ENCODE peak calls at places on chromosomes 6 and 20, in six cellular contexts. C, X, H, O, J and Y are unnamed samples.
A peak's percentile ranks its signal among the peaks of the same experiment; 100 is the strongest.

GRCh38 chr6:129432738-129433137 is 277.2 kb downstream of the ARHGAP18 start:
- DNase-seq in H (no peak), O (no peak), J (peak; percentile 8), C (peak; percentile 31), X (no peak), Y (no peak)

GRCh38 chr6:75528423-75528822 is 34.8 kb upstream of the FILIP1 start:
- DNase-seq in O (no peak), C (peak; percentile 27), X (no peak), J (no peak), H (no peak), Y (no peak)

GRCh38 chr6:36126553-36127458 is 3.5 kb upstream of the MAPK13 start:
- DNase-seq in J (no peak), H (no peak), O (no peak), X (no peak), C (peak; percentile 69), Y (no peak)

GRCh38 chr20:15475483-15475882 is 1097.8 kb downstream of the KIF16B start:
- DNase-seq in C (no peak), O (peak; percentile 46), H (peak; percentile 20), X (no peak), J (no peak), Y (no peak)

GRCh38 chr6:2187826-2188225 is 57.6 kb downstream of the GMDS start:
- DNase-seq in X (no peak), J (no peak), C (no peak), H (no peak), O (no peak), Y (no peak)

GRCh38 chr6:33727126-33727525 is 15.6 kb upstream of the UQCC2 start:
- DNase-seq in C (no peak), O (no peak), J (no peak), X (no peak), H (no peak), Y (no peak)

GRCh38 chr6:106250997-106251396 is 74.6 kb downstream of the ATG5 start:
- DNase-seq in J (no peak), H (no peak), O (no peak), C (no peak), X (no peak), Y (no peak)

GRCh38 chr6:159094444-159095252 is 49.9 kb upstream of the TAGAP start:
- DNase-seq in H (no peak), X (no peak), O (no peak), J (no peak), C (no peak), Y (no peak)

GRCh38 chr20:19631410-19631809 is 126.6 kb upstream of the RIN2 start:
- DNase-seq in X (no peak), H (no peak), J (no peak), C (no peak), O (no peak), Y (peak; percentile 63)

GRCh38 chr20:1345756-1346093 is 16.8 kb upstream of the SDCBP2 start:
- DNase-seq in J (no peak), X (no peak), H (no peak), O (no peak), C (no peak), Y (no peak)

GRCh38 chr6:30828027-30828962 is 56.0 kb upstream of the DDR1 start:
- DNase-seq in X (no peak), H (no peak), C (peak; percentile 90), J (peak; percentile 92), O (peak; percentile 93), Y (peak; percentile 87)

GRCh38 chr6:1285589-1286340 is 26.1 kb upstream of the FOXQ1 start:
- DNase-seq in H (no peak), J (no peak), X (no peak), O (no peak), C (peak; percentile 71), Y (no peak)

GRCh38 chr6:151690303-151690702 is 117.2 kb upstream of the ESR1 start:
- DNase-seq in J (no peak), X (no peak), C (no peak), H (peak; percentile 11), O (no peak), Y (no peak)

GRCh38 chr6:151693366-151693765 is 114.1 kb upstream of the ESR1 start:
- DNase-seq in H (no peak), J (no peak), C (no peak), O (no peak), X (no peak), Y (no peak)

GRCh38 chr6:151690768-151691562 is 116.5 kb upstream of the ESR1 start:
- DNase-seq in C (no peak), O (no peak), H (peak; percentile 83), X (no peak), J (no peak), Y (no peak)

GRCh38 chr6:151689499-151690201 is 117.8 kb upstream of the ESR1 start:
- DNase-seq in O (no peak), C (no peak), J (no peak), H (no peak), X (no peak), Y (no peak)

GRCh38 chr6:151692216-151692615 is 115.3 kb upstream of the ESR1 start:
- DNase-seq in J (no peak), C (no peak), X (no peak), H (no peak), O (no peak), Y (no peak)
- H3K27me3 ChIP-seq in J (no peaks in the 10 kb centered on the region), C (no peaks in the 10 kb centered on the region), X (no peaks in the 10 kb centered on the region), H (no peaks in the 10 kb centered on the region), O (peaks cover 3% of the 10 kb centered on the region), Y (no peaks in the 10 kb centered on the region)

DNA sequence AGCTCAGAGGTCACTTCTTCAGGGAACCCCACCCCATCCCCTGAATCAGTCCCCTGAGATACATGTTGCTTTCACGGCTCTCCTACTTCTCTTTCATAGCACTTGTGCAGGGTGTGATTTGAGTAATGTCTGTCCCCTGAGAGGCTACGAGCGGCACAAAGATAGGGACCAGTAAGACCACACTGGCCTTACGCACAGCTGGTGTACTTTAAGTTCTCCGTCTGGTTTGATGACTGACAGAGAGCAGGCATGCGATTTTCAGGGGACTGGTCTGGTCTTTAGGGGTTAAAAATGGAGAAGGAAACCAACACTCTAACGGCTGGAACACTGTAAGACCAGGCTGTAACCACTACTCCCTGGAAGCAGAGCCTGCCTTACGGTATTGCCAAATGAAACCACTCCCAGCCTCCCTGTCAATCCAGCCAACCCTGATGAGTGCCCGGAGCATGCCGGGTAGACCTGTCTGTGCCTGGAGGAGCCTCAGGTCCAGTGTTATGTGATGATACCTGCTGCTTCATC is 47.1 kb downstream of the ELMO2 start:
- DNase-seq in X (no peak), C (no peak), O (no peak), J (no peak), H (peak; percentile 63), Y (no peak)
- TF ChIP-seq POLR2A in X (no peak), C (no peak), O (no peak), J (no peak), H (peak; percentile 44), Y (no peak)

GRCh38 chr20:24994470-24995368 is 2.2 kb upstream of the APMAP start:
- DNase-seq in C (peak; percentile 63), H (peak; percentile 45), O (peak; percentile 77), J (peak; percentile 77), X (no peak), Y (peak; percentile 65)
- H3K4me1 ChIP-seq in C (no peaks in the 10 kb centered on the region), H (peaks cover 3% of the 10 kb centered on the region), O (peaks cover 11% of the 10 kb centered on the region), J (peaks cover 10% of the 10 kb centered on the region), X (peaks cover 9% of the 10 kb centered on the region), Y (no peaks in the 10 kb centered on the region)

GRCh38 chr6:94446120-94446519 is 1026.8 kb upstream of the EPHA7 start:
- DNase-seq in J (no peak), X (no peak), H (no peak), O (no peak), C (no peak), Y (no peak)

DNA sequence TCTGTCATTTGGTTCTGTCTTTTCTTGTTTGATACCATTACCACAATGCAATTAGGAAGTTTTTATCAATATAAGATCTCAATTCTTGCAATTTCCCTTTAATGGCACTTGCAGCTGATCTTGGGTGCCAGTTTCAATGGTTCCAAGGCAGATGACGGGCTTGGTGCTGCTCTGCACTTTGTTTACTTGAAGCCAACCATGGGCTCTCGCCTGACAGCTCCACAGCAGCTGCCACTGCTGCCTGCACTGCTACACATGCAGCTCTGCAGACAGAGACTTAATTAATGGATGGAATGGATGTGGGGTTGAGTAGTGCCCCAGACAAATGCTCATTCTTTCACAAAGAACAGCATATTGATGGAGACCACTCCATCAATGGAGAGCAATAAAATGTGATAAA is 1024.3 kb upstream of the EPHA7 start:
- DNase-seq in O (no peak), X (no peak), H (no peak), C (no peak), J (no peak), Y (no peak)
- H3K27me3 ChIP-seq in O (no peaks in the 10 kb centered on the region), X (no peaks in the 10 kb centered on the region), H (no peaks in the 10 kb centered on the region), C (no peaks in the 10 kb centered on the region), J (no peaks in the 10 kb centered on the region), Y (no peaks in the 10 kb centered on the region)

DNA sequence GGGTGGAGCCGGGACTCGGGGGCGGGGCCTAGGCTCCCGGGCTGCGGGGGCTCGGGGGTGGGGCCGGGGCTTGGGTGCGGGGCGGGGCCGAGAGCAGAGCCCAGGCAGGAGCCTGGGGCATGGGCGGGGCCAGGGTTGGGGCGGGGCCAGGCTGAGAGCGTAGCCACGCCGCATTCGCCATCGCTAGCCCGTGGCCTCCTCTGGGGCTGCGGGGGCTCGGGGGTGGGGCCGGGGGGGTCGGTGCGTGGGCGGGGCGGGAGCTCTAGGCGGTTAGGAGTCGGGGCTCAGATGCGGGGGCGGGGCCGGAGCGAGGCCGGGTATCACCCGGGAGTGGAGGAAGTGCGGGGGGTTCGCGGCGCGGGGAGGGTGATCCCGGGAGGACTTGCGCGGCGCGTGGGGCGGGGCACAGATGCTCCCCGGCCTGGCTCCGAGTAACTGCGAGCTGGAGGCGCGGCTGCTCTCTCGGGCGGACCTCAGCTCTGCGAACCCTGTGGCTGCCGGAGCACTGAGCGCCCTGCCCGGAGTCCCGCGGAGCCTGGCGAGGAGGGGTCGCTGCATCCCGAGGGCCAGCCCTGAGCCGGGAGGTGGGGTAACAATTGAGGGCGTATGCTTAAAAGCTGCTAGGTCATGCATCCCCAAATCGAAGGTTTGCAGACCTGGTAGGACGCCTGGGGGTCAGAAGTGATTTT is 434 bp upstream of the ECI2 start:
- DNase-seq in J (peak; percentile 99), X (peak; percentile 67), O (peak; percentile 95), H (peak; percentile 49), C (peak; percentile 90), Y (peak; percentile 99)
- TF ChIP-seq POLR2A in J (peak; percentile 57), X (no peak), O (peak; percentile 74), H (peak; percentile 64), C (no peak), Y (peak; percentile 65)

DNA sequence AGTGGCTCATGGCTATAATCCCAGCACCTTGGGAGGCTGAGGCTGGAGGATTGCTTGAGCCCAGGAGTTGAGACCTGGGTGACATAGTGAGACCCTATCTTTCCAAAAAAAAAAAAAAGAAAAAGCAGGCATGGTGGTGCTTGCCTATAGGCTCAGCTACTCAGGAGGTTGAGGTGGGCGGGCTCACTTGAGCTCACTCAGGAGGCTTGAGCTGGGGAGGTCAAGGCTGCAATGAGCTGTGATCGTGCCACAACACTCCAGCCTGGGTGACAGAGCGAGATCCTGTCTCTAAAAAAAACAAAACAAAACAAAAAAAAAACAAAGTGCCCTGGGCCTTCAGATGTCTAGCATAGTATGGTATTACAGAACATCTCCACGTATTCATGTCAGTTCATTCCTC is 42.9 kb downstream of the ZFAND3 start:
- DNase-seq in O (no peak), J (no peak), X (no peak), C (no peak), H (no peak), Y (no peak)
- H3K4me1 ChIP-seq in O (no peaks in the 10 kb centered on the region), J (no peaks in the 10 kb centered on the region), X (peaks cover 4% of the 10 kb centered on the region), C (peaks cover 13% of the 10 kb centered on the region), H (peaks cover 14% of the 10 kb centered on the region), Y (no peaks in the 10 kb centered on the region)